ENCODE peak calls at places on chromosomes 3 and 15, in four cellular contexts. T, W, L and I are unnamed samples. For H3K27me3, the result is how much of the 10 kb centered on the place peaks cover.

GRCh38 chr15:39153718-39154117 is 427.2 kb upstream of the THBS1 start:
- DNase-seq in T (no peak), W (no peak), L (no peak), I (peak)

GRCh38 chr3:13268961-13269391 is 151.1 kb downstream of the NUP210 start:
- DNase-seq in T (no peak), W (no peak), L (no peak), I (no peak)

GRCh38 chr15:70284438-70285214 is 186.9 kb upstream of the TLE3 start:
- DNase-seq in T (no peak), W (no peak), L (no peak), I (no peak)

GRCh38 chr15:56948000-56948765 is 29.7 kb downstream of the TCF12 start:
- DNase-seq in T (no peak), W (no peak), L (no peak), I (no peak)

GRCh38 chr3:111761309-111761795 is 97.7 kb upstream of the PHLDB2 start:
- DNase-seq in T (no peak), W (peak), L (no peak), I (peak)

GRCh38 chr3:110743202-110743601 is 328.4 kb upstream of the NECTIN3 start:
- DNase-seq in T (no peak), W (no peak), L (no peak), I (no peak)

GRCh38 chr15:65653341-65653740 is 31.6 kb downstream of the SLC24A1 start:
- DNase-seq in T (no peak), W (no peak), L (no peak), I (peak)

GRCh38 chr3:152267831-152268500 is 763 bp upstream of the MBNL1 start:
- DNase-seq in T (no peak), W (no peak), L (no peak), I (peak)

GRCh38 chr3:42892169-42892568 is 13.8 kb upstream of the ZNF662 start:
- DNase-seq in T (no peak), W (no peak), L (no peak), I (no peak)

GRCh38 chr15:77030928-77031375 is 36.0 kb downstream of the PSTPIP1 start:
- DNase-seq in T (peak), W (no peak), L (no peak), I (no peak)

GRCh38 chr3:169323580-169324453 is 339.7 kb downstream of the MECOM start:
- DNase-seq in T (no peak), W (no peak), L (no peak), I (peak)

GRCh38 chr3:36211656-36211999 is 168.7 kb upstream of the STAC start:
- DNase-seq in T (no peak), W (no peak), L (no peak), I (no peak)

GRCh38 chr3:52298147-52299098 is 10.8 kb downstream of the GLYCTK start:
- DNase-seq in T (no peak), W (no peak), L (no peak), I (no peak)

GRCh38 chr3:31379598-31379997 is 153.1 kb upstream of the STT3B start:
- DNase-seq in T (no peak), W (no peak), L (no peak), I (peak)

GRCh38 chr3:160040181-160040580 is 51.5 kb downstream of the IL12A start:
- DNase-seq in T (no peak), W (no peak), L (no peak), I (no peak)

GRCh38 chr15:90701880-90702630 is 15.1 kb upstream of the BLM start:
- DNase-seq in T (no peak), W (no peak), L (peak), I (peak)

GRCh38 chr3:160667452-160667851 is 9.5 kb upstream of the ARL14 start:
- DNase-seq in T (no peak), W (peak), L (no peak), I (peak)

GRCh38 chr15:68429691-68430470 is 2.1 kb downstream of the ITGA11 start:
- DNase-seq in T (no peak), W (no peak), L (no peak), I (peak)

GRCh38 chr15:46461416-46461815 is 826.6 kb downstream of the SQOR start:
- DNase-seq in T (no peak), W (no peak), L (no peak), I (no peak)

GRCh38 chr3:125433611-125434041 is 58.5 kb upstream of the ZNF148 start:
- DNase-seq in T (peak), W (no peak), L (no peak), I (no peak)

GRCh38 chr15:90495067-90495466 is 34.7 kb upstream of the CRTC3 start:
- DNase-seq in T (no peak), W (no peak), L (no peak), I (peak)

GRCh38 chr3:49667701-49668413 is 6.3 kb upstream of the APEH start:
- DNase-seq in T (no peak), W (no peak), L (no peak), I (no peak)

GRCh38 chr3:49668861-49669260 is 5.3 kb upstream of the APEH start:
- DNase-seq in T (no peak), W (no peak), L (no peak), I (peak)

GRCh38 chr3:49668414-49668797 is 5.7 kb upstream of the APEH start:
- DNase-seq in T (no peak), W (no peak), L (no peak), I (no peak)

GRCh38 chr3:49670940-49671290 is 3.2 kb upstream of the APEH start:
- DNase-seq in T (no peak), W (no peak), L (no peak), I (no peak)

DNA sequence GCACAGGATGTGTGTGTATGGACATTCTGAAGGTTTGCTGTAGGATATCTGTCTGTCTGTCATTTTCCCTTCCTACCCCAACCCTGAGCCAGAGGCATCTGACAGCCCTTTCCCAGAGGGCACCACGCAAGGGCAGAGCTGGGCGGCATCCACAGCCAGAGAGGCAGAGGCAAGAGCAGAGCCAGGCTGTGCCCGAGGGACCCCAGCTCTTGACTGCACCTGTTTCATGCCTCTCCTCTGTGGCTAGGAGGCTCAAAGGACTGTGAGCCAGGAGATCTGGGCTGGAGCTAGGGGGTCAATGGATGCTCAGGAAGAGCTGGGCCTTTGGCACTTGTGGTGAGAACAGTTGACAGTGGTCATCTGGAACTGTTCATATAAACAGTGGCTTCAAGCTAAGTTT is 4.8 kb upstream of the APEH start:
- DNase-seq in T (no peak), W (no peak), L (no peak), I (no peak)
- H3K27ac ChIP-seq in T (no peak), W (no peak), L (no peak), I (no peak)

DNA sequence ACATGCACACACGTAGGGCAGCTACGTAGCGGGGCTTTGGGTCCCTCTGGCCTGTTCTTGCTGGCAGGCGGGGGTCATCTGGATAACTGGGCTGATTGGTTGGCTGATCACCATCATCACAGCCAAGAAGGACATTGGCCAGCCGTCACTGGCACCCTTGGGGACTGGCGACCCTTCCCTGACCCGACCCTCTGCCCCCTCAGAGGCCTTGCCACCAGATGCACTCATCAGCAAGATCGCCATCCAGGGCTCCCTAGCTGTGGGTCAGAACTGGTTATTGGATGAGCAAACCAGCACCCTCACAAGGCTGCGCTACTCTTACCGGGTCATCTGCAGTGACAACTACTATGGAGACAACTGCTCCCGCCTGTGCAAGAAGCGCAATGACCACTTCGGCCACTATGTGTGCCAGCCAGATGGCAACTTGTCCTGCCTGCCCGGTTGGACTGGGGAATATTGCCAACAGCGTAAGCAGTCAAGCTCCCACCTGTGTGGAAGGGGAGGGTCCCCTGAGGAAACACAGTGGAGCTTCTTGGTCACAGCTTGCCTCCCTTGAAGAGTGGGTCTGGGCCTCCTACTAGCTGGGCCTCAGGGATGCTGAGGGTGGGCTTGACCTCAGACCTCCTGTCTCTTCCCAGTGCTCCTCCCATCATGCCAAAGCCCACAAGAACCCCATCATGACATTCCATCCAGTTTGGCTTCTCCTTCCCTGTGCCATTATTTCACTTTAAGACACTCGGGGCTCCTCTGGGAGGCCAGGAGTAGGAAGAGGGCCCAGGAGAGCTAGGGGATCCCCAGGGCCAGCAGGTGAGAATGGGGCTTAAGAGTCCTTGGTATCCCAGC is 2.4 kb downstream of the DLL4 start:
- DNase-seq in T (no peak), W (no peak), L (no peak), I (no peak)
- H3K27me3 ChIP-seq in T (under half), W (under half), L (under half), I (under half)

DNA sequence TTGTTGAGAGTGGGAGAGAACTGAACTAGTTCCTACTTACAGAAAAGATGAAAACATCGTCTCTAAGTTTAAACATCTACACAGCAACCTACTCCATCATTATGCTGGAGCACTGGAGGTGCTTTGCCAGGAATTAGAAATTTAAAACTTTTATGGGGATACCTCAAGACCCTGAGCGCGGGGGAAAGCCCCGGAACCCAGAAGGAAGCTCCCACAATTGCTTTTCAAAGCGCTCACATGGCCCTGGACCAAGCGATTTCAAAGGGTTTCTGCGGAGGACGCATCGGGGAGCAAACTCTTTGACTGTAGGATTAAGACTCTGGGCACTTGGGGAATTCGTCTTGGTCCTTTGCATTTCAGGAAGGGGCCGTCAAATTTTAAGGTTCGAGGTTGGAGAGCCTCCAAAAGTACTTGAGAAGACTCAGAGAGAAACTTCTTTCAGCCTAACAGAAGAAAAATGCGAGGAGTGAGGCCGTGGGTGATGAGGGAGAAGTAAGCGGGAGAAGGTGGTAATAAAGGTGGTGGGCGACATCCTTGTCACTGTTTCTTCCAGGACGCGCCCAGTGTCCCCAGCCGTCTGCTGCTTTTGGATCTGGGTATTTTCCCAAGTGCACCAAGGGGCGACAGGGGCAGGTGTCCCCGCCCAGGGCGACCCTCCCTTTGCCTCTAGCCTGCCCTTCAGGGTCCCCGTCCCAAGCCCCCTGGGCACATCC is 591 bp downstream of the PROK2 start:
- DNase-seq in T (no peak), W (no peak), L (no peak), I (no peak)
- H3K4me3 ChIP-seq in T (peak), W (no peak), L (peak), I (peak)

DNA sequence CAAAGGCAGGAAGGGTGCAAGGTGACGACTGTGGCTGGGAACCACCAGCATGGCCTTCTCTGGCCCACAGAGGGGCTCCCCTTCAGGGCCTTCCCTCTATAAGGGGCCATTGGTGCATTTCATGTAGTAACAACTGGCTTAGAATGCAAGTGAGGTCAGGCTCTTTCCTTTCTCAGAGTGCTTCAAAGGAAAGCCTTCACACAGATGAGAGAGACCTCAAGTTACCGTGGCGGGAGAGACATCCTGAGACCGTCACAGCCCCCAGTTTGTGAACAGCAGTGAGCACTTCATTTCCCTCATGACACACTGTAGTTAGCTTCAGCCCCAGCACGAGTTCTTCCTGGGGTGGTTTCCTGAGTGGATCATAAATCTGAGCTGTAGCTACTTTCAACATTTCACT is 96.6 kb upstream of the LIMD1 start:
- DNase-seq in T (no peak), W (no peak), L (no peak), I (no peak)
- H3K27ac ChIP-seq in T (no peak), W (no peak), L (peak), I (no peak)

DNA sequence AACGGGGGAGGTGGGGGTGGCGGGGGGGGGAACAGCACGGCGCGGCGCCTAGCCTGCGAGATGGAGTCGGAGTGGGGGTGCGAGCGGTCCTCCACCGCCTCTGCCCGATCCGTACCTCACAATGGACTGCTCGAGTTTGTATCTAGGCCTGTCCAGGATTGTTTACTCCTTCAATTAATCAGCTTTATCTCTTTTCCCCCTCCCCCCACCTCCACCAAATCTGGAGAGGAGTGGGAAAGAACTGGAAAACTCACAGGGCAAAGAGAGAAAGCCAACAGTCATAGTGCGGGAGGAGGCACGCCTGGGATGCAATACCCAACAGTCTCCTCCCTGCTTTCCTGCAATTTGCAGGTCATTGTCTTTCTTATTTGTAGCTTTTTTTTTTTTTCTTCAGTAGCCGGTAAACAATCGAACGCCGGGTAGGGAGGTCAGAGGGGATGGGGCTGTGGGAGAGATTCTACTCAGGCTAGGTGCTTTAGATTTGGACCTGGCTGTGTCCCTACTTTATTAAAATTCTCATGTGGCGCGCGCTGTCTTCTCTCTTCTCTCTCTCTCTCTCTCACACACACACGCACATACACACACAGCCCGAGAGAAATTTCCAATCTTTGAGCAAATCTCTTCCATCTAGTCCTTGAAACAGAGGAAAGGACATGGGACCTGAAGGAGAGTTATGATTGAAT is 6.9 kb upstream of the MEIS2 start:
- DNase-seq in T (no peak), W (no peak), L (no peak), I (no peak)
- H3K27me3 ChIP-seq in T (under half), W (half or more), L (under half), I (under half)

GRCh38 chr15:101470548-101471239 is 18.8 kb downstream of the PCSK6 start:
- DNase-seq in T (no peak), W (no peak), L (no peak), I (no peak)
- H3K4me3 ChIP-seq in T (no peak), W (no peak), L (no peak), I (no peak)